ENCODE peak calls at places on chromosomes 13 and 19, in four cellular contexts. V is WTC11, Z is K562, K is HepG2. H is an unnamed sample.
A peak's percentile ranks its signal among the peaks of the same experiment; 100 is the strongest.

GRCh38 chr19:46385636-46386035 is 27.7 kb downstream of the CCDC8 start:
- DNase-seq in V (no peak), K (no peak), Z (no peak), H (no peak)

GRCh38 chr13:80400164-80400767 is 59.3 kb upstream of the SPRY2 start:
- DNase-seq in K (no peak), V (no peak), Z (no peak), H (no peak)

GRCh38 chr13:94712812-94713555 is 639 bp upstream of the SOX21 start:
- DNase-seq in V (peak; percentile 59), K (no peak), Z (no peak), H (peak; percentile 66)

GRCh38 chr19:17107546-17108452 is 32.2 kb downstream of the MYO9B start:
- DNase-seq in V (no peak), Z (no peak), K (peak; percentile 16), H (peak; percentile 21)

GRCh38 chr19:46394398-46394797 is 19.0 kb downstream of the CCDC8 start:
- DNase-seq in V (no peak), Z (no peak), K (no peak), H (no peak)

GRCh38 chr13:33158830-33159229 is 126.7 kb downstream of the STARD13 start:
- DNase-seq in Z (no peak), V (no peak), K (no peak), H (no peak)

GRCh38 chr19:33528404-33528803 is 6.8 kb upstream of the PEPD start:
- DNase-seq in K (no peak), V (no peak), Z (no peak), H (no peak)

GRCh38 chr13:41352935-41353801 is 42.1 kb downstream of the NAA16 start:
- DNase-seq in Z (peak; percentile 35), V (no peak), K (peak; percentile 35), H (peak; percentile 34)

GRCh38 chr13:28355822-28356371 is 139.0 kb downstream of the FLT1 start:
- DNase-seq in Z (peak; percentile 34), V (no peak), K (no peak), H (no peak)

GRCh38 chr19:38649305-38650179 is 2.1 kb downstream of the ACTN4 start:
- DNase-seq in K (peak; percentile 94), V (no peak), Z (no peak), H (no peak)

GRCh38 chr13:77980592-77980991 is 62.0 kb upstream of the EDNRB start:
- DNase-seq in Z (no peak), K (no peak), V (no peak), H (no peak)

GRCh38 chr13:45781553-45782326 is 69.8 kb downstream of the SIAH3 start:
- DNase-seq in V (no peak), Z (no peak), K (no peak), H (peak; percentile 35)

GRCh38 chr19:49528211-49528771 is 488 bp downstream of the RCN3 start:
- DNase-seq in V (peak; percentile 26), Z (peak; percentile 8), K (no peak), H (no peak)

GRCh38 chr13:93418398-93418797 is 191.8 kb downstream of the GPC6 start:
- DNase-seq in Z (no peak), K (no peak), V (no peak), H (no peak)

GRCh38 chr19:49497047-49497789 is 984 bp downstream of the RPS11 start:
- DNase-seq in V (peak; percentile 52), K (no peak), Z (peak; percentile 70), H (no peak)

GRCh38 chr13:35995136-35995535 is 136.0 kb downstream of the DCLK1 start:
- DNase-seq in K (no peak), Z (no peak), V (no peak), H (no peak)

GRCh38 chr13:51999525-51999924 is 11.7 kb downstream of the ATP7B start:
- DNase-seq in K (no peak), V (no peak), Z (no peak), H (no peak)

GRCh38 chr19:7401694-7402093 is 53.0 kb downstream of the ARHGEF18 start:
- DNase-seq in K (no peak), Z (no peak), V (no peak), H (no peak)

GRCh38 chr19:16293133-16294085 is 31.2 kb upstream of the KLF2 start:
- DNase-seq in Z (peak; percentile 68), V (no peak), K (no peak), H (no peak)

GRCh38 chr13:41488124-41488523 is 30.8 kb downstream of the RGCC start:
- DNase-seq in V (no peak), K (no peak), Z (no peak), H (no peak)

GRCh38 chr19:41792513-41793413 is 3.6 kb upstream of the CEACAM3 start:
- DNase-seq in V (peak; percentile 74), K (peak; percentile 21), Z (peak; percentile 53), H (peak; percentile 72)

GRCh38 chr19:9878511-9879196 is 43.5 kb downstream of the PIN1 start:
- DNase-seq in K (no peak), Z (no peak), V (no peak), H (no peak)

GRCh38 chr13:99995104-99995502 is 13.5 kb downstream of the ZIC2 start:
- DNase-seq in V (no peak), Z (no peak), K (no peak), H (no peak)

GRCh38 chr19:4861147-4861546 is 6.3 kb downstream of the PLIN3 start:
- DNase-seq in K (no peak), Z (no peak), V (no peak), H (no peak)

GRCh38 chr13:37984357-37984756 is 114.8 kb upstream of the TRPC4 start:
- DNase-seq in K (peak; percentile 14), Z (no peak), V (peak; percentile 36), H (no peak)

GRCh38 chr19:36267061-36267845 is 52.3 kb downstream of the ZNF146 start:
- DNase-seq in K (no peak), Z (no peak), V (no peak), H (no peak)

GRCh38 chr13:46210362-46211083 is 1.2 kb upstream of the LRRC63 start:
- DNase-seq in V (no peak), K (no peak), Z (no peak), H (no peak)

GRCh38 chr13:49022472-49023144 is 46.9 kb downstream of the FNDC3A start:
- DNase-seq in K (no peak), V (no peak), Z (no peak), H (no peak)

GRCh38 chr13:75934889-75935288 is 298.8 kb downstream of the LMO7 start:
- DNase-seq in V (no peak), Z (no peak), K (no peak), H (no peak)

DNA sequence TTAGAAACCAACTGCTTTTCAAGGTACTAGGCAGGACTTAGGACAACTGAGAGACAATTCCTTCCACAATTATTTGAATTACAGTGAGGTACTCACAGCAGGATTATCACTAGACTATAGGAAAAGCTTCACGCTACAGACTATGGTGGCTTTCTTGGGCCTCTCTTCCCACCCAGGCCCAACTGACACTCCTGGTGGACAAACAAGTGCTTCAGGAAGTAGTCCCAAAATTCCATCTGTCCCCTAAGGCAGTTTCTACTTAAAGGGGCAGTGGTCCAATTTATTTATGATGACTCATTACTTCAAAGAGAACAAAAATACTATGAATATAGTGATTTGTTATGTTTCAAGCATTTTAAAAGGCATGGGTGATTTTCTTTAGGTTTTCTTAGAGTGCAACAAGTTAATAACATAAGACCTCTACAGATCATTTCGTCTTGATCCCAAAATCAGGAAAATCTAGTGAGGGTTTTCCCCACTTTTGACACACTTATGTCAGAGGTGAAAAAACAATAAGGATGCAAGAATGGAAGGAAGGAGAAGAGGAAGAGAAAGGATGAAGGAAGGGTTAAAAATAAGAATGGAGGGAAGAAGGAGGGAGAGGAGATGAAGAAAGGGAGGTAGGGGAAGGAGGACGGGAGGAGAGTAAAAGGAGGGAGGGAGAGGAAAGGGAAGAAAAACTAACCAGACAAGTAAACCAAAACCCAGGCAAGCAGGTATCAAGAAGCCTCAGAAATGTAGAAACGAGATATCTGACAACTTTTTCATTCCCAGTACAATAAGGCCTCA is 100.7 kb downstream of the SERP2 start:
- DNase-seq in V (no peak), K (peak; percentile 3), Z (no peak), H (peak; percentile 10)
- TF ChIP-seq ELF4 in V (no peak), K (no peak), Z (no peak), H (no peak)

GRCh38 chr13:98334620-98335205 is 157.6 kb upstream of the RNF113B start:
- DNase-seq in K (no peak), Z (no peak), V (no peak), H (no peak)
- TF ChIP-seq ELF4 in K (no peak), Z (no peak), V (no peak), H (no peak)

DNA sequence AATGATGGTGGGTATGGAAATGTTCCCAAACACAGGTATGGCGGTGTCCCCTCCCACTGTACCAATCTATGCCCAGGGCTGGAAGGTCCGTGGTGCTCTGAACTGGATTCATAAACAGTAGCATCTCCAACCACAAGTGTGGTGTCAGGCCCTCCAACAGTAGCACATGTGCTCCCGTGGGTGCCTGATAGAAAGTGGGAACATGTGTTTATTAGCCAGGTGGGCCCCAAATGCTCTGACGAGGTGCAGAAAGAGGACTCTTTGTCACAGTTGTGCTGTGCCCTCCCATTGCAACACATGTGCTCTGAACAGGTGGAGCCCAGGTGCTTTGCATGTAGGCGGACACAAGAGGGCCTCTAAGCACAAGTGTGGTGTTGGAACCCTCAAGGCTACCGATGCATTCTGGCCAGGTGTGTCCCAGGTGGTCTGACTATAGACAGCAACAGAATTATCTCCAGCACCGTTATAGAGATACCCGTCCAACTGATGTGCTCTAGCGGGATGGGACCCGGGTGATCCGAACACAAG is 75.4 kb upstream of the ZNF30 start:
- DNase-seq in K (peak; percentile 32), Z (no peak), V (peak; percentile 57), H (no peak)
- TF ChIP-seq ELF4 in K (no peak), Z (no peak), V (no peak), H (no peak)

DNA sequence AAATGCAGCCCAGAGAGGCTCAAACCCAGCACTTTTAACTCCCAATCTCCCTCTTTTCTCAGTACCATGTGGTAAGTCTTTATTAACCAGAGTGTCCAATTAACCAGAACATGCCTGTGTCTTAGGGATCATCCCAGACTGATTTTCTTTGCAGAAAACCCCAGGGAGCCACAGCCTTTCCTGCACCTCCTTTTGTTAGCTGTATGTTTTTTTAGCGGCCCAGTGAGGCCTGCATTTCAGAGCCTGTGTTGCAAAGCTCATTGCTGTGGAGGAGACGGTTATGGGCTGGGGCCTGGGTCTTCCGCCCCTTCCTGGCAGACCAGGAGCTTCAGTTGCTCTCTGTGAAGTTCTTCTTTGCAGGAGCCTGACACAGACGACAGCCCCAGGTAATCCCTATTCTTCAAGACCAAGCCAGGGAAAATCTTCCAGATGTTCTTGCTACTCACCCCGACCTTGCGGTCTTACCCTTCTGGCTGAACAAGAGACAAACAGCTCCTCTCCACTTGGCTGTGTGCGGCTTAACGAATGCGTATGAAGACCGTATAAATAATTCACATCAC is 70.7 kb upstream of the TSHZ3 start:
- DNase-seq in V (peak; percentile 30), Z (no peak), K (no peak), H (no peak)
- TF ChIP-seq ELF4 in V (no peak), Z (no peak), K (no peak), H (no peak)